ENCODE peak calls at places on chromosome 5, in five cellular contexts. M is Caco-2; C is adipocyte; D is H1; Z is CD8-positive, alpha-beta T cell. K is an unnamed sample. For H3K9me3, the result is how much of the 10 kb centered on the place peaks cover.

GRCh38 chr5:109695005-109695926 is 5.5 kb downstream of the MAN2A1 start:
- DNase-seq in C (peak), Z (no peak), M (no peak), D (no peak), K (no peak)

GRCh38 chr5:132003170-132003744 is 8.2 kb downstream of the ACSL6 start:
- DNase-seq in D (no peak), C (no peak), M (no peak), Z (no peak), K (no peak)

GRCh38 chr5:78964889-78965288 is 20.2 kb downstream of the ARSB start:
- DNase-seq in M (peak), C (peak), Z (no peak), D (no peak), K (no peak)

GRCh38 chr5:92944903-92945629 is 636.0 kb downstream of the NR2F1-AS1 start:
- DNase-seq in C (peak), Z (no peak), M (no peak), D (no peak), K (no peak)

GRCh38 chr5:62779010-62779422 is 200.4 kb downstream of the LRRC70 start:
- DNase-seq in D (no peak), M (peak), Z (no peak), C (peak), K (no peak)

GRCh38 chr5:81749562-81750307 is 1.2 kb downstream of the SSBP2 start:
- DNase-seq in D (no peak), M (peak), Z (peak), C (peak), K (peak)

GRCh38 chr5:79416499-79416898 is 97.4 kb downstream of the HOMER1 start:
- DNase-seq in Z (no peak), D (no peak), C (peak), M (no peak), K (no peak)

GRCh38 chr5:33840927-33841547 is 50.8 kb downstream of the ADAMTS12 start:
- DNase-seq in M (no peak), C (no peak), Z (no peak), D (no peak), K (no peak)

GRCh38 chr5:133824661-133825254 is 143.7 kb downstream of the C5orf15 start:
- DNase-seq in Z (no peak), D (no peak), C (no peak), M (no peak), K (no peak)

GRCh38 chr5:163976691-163977090 is 471.3 kb downstream of the MAT2B start:
- DNase-seq in Z (no peak), D (no peak), C (no peak), M (no peak), K (no peak)

DNA sequence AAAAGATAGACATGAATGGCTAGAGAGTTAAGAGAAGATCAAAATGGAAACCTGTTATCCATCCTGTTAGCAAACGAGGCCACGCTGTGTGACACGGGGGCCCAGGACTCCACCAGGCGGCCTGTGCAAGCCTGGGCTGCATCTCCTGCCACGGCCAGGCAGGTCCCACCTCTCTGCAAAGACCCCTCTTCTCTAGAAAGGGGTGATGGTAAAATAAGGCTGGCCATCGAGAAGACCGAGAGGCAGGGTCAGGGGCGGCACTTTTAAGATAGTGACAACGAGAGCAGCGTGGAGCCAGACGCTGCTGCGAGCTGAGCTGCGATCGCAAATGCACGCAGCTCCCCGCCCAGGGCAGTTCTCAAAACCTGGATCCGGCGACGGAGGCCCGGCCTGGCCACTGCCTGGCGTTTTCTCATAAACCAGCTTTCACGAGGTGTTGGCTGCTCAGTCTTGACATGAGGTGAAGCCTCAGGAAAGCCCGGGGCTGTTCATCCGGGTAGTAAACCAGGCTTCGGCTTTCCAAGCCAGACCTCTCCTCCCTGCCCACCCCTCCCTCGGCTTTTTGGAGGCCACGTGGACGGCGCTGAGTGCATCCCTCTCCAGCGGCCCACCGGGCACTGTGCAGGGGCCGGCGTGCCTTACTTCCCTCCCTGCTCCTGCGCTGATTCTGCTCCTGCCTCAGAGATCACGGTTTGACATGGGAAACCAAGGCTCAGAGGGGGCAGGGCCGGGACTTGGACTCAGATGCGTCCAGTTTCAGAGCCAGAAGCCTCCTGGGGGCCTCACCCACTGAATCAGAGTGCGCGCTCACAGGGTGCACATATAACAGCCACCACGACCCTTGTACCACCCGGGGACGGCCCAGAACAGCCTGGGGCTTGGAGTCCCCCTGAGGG is 151.6 kb upstream of the PHYKPL start:
- DNase-seq in Z (no peak), M (no peak), D (no peak), C (no peak), K (no peak)
- H3K9me3 ChIP-seq in Z (under half), M (under half), D (under half), C (under half), K (under half)

DNA sequence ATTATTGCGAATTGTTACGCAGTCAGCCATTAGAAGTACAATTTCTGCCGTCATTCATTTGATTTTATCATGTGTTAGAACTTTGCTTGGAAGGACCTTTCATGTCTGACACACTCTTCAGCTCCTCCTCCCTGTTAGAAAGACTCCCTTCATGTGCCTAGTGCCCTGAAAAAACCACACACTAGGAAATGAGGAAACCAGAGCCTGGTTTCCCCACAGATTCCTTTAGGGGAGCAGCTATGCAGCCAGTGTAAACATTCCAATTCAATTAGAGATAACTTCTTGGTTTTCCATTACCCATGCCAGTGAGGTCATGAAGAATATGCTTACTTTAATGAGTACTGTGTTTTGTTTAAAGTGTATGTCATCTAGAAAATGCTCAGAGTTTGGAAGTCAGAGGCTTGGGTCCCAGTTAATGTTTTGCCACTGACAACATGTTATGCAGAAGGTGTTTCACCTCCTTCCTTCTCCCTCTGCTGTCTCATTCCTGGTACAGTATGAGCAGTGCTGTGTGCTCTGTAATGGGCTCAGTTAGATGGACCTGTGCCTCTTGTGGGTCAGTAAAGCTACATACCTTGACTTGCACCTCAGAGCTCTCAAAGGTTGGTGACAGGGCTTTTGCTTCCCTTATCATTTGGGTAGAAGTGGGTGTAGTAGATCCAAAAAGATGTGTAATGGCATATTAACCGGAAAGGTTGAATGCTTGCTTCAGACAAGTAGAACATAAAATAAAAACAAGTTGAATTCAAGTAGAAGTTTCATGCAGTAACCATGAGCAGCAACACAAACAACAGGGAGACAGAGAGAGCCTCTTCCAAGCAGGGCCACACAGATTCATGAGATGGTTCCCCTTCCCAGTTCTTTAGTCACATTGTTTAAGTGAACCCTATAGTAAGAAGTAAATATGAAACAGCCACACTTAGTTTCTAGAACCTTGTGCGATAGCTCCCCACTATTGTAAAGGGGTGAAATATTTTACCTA is 52.6 kb upstream of the TNFAIP8 start:
- DNase-seq in Z (no peak), M (peak), D (no peak), C (peak), K (no peak)
- H3K9me3 ChIP-seq in Z (under half), M (under half), D (under half), C (under half), K (under half)

GRCh38 chr5:6282360-6282759 is 96.0 kb downstream of the MED10 start:
- DNase-seq in C (no peak), Z (no peak), M (no peak), D (no peak), K (no peak)

GRCh38 chr5:6287136-6287535 is 91.2 kb downstream of the MED10 start:
- DNase-seq in M (no peak), Z (no peak), D (no peak), C (no peak), K (no peak)

GRCh38 chr5:6280425-6281100 is 97.8 kb downstream of the MED10 start:
- DNase-seq in D (no peak), C (no peak), Z (no peak), M (no peak), K (no peak)

GRCh38 chr5:6291961-6292360 is 86.4 kb downstream of the MED10 start:
- DNase-seq in Z (no peak), M (peak), C (no peak), D (no peak), K (no peak)

DNA sequence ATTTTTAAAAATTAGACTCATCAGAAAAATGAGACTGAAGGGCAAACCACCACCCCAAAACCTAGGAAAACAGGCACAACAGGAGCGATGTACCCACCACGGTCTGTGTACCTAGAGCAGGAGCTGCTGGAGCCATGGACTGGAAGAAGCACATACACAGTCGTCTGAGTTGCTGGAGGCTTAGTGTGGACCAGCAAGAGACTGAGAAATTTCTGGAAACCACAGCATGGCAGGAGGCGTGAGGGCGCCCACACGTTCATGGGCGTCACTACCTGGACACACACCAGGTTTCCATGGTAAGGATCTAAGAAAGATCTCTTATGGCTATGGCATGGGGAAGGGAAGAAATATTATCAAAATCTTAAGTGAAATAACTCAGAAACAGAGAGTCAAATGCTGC is 91.9 kb downstream of the MED10 start:
- DNase-seq in M (no peak), C (no peak), Z (no peak), D (no peak), K (no peak)
- H3K9me3 ChIP-seq in M (under half), C (under half), Z (under half), D (under half), K (under half)

DNA sequence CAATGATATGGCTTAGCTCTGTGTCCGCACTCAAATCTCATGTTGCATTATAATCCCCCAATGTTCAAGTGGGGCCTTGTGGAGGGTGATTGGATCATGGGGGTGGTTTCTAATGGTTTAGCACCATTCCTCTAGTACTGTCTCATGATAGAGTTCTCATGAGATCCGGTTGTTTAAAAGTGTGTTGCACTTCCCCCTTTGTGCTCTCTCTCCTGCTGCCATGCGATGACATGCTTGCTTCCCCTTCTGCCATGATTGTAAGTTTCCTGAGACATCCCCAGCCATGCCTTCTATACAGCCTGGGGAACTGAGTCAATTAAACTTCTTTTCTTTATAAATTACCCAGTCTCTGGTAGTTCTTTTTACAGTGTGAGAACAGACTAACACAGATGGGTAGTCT is 427.1 kb downstream of the CHSY3 start:
- DNase-seq in Z (no peak), D (no peak), M (no peak), C (no peak), K (no peak)
- H3K9me3 ChIP-seq in Z (under half), D (under half), M (under half), C (under half), K (under half)

K was measured in T-helper 17 cell.